ENCODE peak calls at places on chromosomes 7 and 10, in eight cellular contexts. C is RWPE1, F is foreskin keratinocyte, L is lower leg skin, Z is progenitor cell of endocrine pancreas, V is right lobe of liver, Y is OCI-LY7, I is Panc1. S is an unnamed sample.
A peak's percentile ranks its signal among the peaks of the same experiment; 100 is the strongest.

GRCh38 chr10:74750848-74751274 is 75.5 kb upstream of the KAT6B start:
- DNase-seq in C (no peak), F (no peak), L (peak; percentile 65), Z (no peak), V (no peak), Y (no peak), I (no peak), S (no peak)

GRCh38 chr7:12549106-12549505 is 21.4 kb upstream of the SCIN start:
- DNase-seq in C (no peak), F (no peak), L (no peak), Z (no peak), V (no peak), Y (no peak), I (no peak), S (no peak)

GRCh38 chr10:80518807-80519360 is 18.8 kb upstream of the SH2D4B start:
- DNase-seq in C (no peak), F (no peak), L (no peak), Z (no peak), V (peak; percentile 19), Y (no peak), I (no peak), S (no peak)

GRCh38 chr7:152330827-152331226 is 105.0 kb downstream of the KMT2C start:
- DNase-seq in C (no peak), F (peak; percentile 17), L (no peak), Z (no peak), V (no peak), Y (no peak), I (no peak), S (no peak)

GRCh38 chr10:17756557-17757208 is 4.7 kb downstream of the TMEM236 start:
- DNase-seq in C (peak; percentile 11), F (no peak), L (no peak), Z (no peak), V (no peak), Y (no peak), I (no peak), S (no peak)

GRCh38 chr10:75038335-75038734 is 73.1 kb upstream of the SAMD8 start:
- DNase-seq in C (no peak), F (no peak), L (peak; percentile 64), Z (no peak), V (no peak), Y (no peak), I (no peak), S (no peak)

GRCh38 chr7:155167706-155168365 is 97.7 kb downstream of the HTR5A start:
- DNase-seq in C (no peak), F (no peak), L (peak; percentile 72), Z (no peak), V (no peak), Y (no peak), I (no peak), S (no peak)

GRCh38 chr7:84055904-84056615 is 138.5 kb downstream of the SEMA3A start:
- DNase-seq in C (peak; percentile 66), F (peak; percentile 83), L (no peak), Z (no peak), V (no peak), Y (no peak), I (no peak), S (no peak)

GRCh38 chr7:156160811-156161210 is 348.5 kb upstream of the SHH start:
- DNase-seq in C (no peak), F (no peak), L (no peak), Z (no peak), V (no peak), Y (no peak), I (no peak), S (peak; percentile 14)

GRCh38 chr7:94043299-94043698 is 39.1 kb upstream of the BET1 start:
- DNase-seq in C (peak; percentile 60), F (peak; percentile 85), L (no peak), Z (no peak), V (no peak), Y (no peak), I (no peak), S (no peak)

GRCh38 chr7:82729172-82730030 is 285.8 kb upstream of the CACNA2D1 start:
- DNase-seq in C (peak; percentile 7), F (peak; percentile 29), L (no peak), Z (no peak), V (no peak), Y (peak; percentile 34), I (peak; percentile 33), S (peak; percentile 9)

GRCh38 chr7:135620980-135621850 is 41.1 kb upstream of the STMP1 start:
- DNase-seq in C (peak; percentile 45), F (peak; percentile 75), L (no peak), Z (no peak), V (no peak), Y (peak; percentile 65), I (peak; percentile 75), S (peak; percentile 16)

GRCh38 chr7:73443543-73444255 is 10.1 kb downstream of the FZD9 start:
- DNase-seq in C (no peak), F (no peak), L (peak; percentile 54), Z (no peak), V (no peak), Y (no peak), I (no peak), S (no peak)

GRCh38 chr7:99141756-99142726 is 1.9 kb downstream of the SMURF1 start:
- DNase-seq in C (peak; percentile 79), F (peak; percentile 70), L (peak; percentile 92), Z (no peak), V (peak; percentile 60), Y (peak; percentile 42), I (no peak), S (peak; percentile 26)

GRCh38 chr10:11231285-11231684 is 213.6 kb downstream of the CELF2 start:
- DNase-seq in C (no peak), F (no peak), L (no peak), Z (no peak), V (no peak), Y (no peak), I (no peak), S (no peak)

GRCh38 chr10:23413629-23414089 is 25.2 kb upstream of the OTUD1 start:
- DNase-seq in C (no peak), F (no peak), L (no peak), Z (no peak), V (no peak), Y (peak; percentile 25), I (no peak), S (no peak)

GRCh38 chr7:129454249-129454551 is 20.0 kb downstream of the STRIP2 start:
- DNase-seq in C (peak; percentile 57), F (peak; percentile 95), L (no peak), Z (no peak), V (no peak), Y (no peak), I (no peak), S (no peak)

GRCh38 chr7:34739651-34740300 is 81.8 kb downstream of the NPSR1 start:
- DNase-seq in C (no peak), F (no peak), L (no peak), Z (no peak), V (no peak), Y (no peak), I (no peak), S (no peak)

GRCh38 chr10:56844939-56845529 is 484.0 kb upstream of the ZWINT start:
- DNase-seq in C (no peak), F (no peak), L (no peak), Z (no peak), V (no peak), Y (no peak), I (no peak), S (no peak)

GRCh38 chr7:110413038-110413437 is 677.9 kb upstream of the LRRN3 start:
- DNase-seq in C (no peak), F (no peak), L (no peak), Z (no peak), V (no peak), Y (no peak), I (no peak), S (no peak)

GRCh38 chr10:119783665-119784027 is 57.8 kb downstream of the INPP5F start:
- DNase-seq in C (no peak), F (no peak), L (no peak), Z (no peak), V (no peak), Y (peak; percentile 20), I (no peak), S (no peak)

GRCh38 chr7:28312973-28313372 is 99.3 kb upstream of the CREB5 start:
- DNase-seq in C (no peak), F (no peak), L (no peak), Z (no peak), V (no peak), Y (no peak), I (no peak), S (no peak)

GRCh38 chr7:28311670-28312069 is 100.6 kb upstream of the CREB5 start:
- DNase-seq in C (no peak), F (no peak), L (no peak), Z (no peak), V (peak; percentile 30), Y (no peak), I (no peak), S (no peak)

GRCh38 chr7:28309684-28310083 is 102.6 kb upstream of the CREB5 start:
- DNase-seq in C (no peak), F (no peak), L (no peak), Z (no peak), V (no peak), Y (no peak), I (no peak), S (no peak)

GRCh38 chr7:28315565-28316420 is 96.5 kb upstream of the CREB5 start:
- DNase-seq in C (peak; percentile 29), F (peak; percentile 49), L (peak; percentile 87), Z (no peak), V (no peak), Y (no peak), I (no peak), S (no peak)

GRCh38 chr7:28310449-28310848 is 101.9 kb upstream of the CREB5 start:
- DNase-seq in C (no peak), F (no peak), L (no peak), Z (no peak), V (no peak), Y (no peak), I (no peak), S (no peak)
- TF ChIP-seq CTCF in C (no peak), F (no peak), L (no peak), Z (no peak), V (no peak), Y (no peak), I (no peak), S (no peak)

GRCh38 chr10:87861566-87861952 is 1.8 kb downstream of the KLLN start:
- DNase-seq in C (peak; percentile 70), F (peak; percentile 71), L (peak; percentile 95), Z (peak; percentile 23), V (peak; percentile 92), Y (peak; percentile 82), I (no peak), S (no peak)
- TF ChIP-seq CTCF in C (peak; percentile 24), F (peak; percentile 48), L (no peak), Z (no peak), V (peak; percentile 27), Y (no peak), I (peak; percentile 12), S (no peak)

DNA sequence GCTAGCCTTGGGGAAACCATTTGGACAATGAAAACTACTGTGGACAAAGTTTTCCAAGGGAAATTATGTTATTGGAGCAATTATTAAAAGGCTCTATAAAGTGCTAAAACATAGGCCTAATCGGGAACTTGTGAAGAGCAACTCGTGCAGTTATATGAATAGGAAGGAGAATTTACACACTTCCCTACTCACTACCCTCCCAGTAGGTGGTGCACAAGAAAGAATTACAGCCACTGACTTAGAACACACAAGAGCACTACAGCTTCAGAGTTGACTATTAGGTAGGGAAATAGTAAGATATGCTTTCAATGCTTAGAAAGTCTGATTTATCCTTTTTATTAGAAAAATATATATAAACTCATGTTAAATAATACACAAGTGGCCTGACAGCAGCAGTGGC is 47.2 kb downstream of the GSAP start:
- DNase-seq in C (no peak), F (no peak), L (no peak), Z (no peak), V (no peak), Y (no peak), I (no peak), S (no peak)
- TF ChIP-seq CTCF in C (no peak), F (peak; percentile 54), L (no peak), Z (no peak), V (peak; percentile 41), Y (peak; percentile 28), I (peak; percentile 29), S (no peak)

GRCh38 chr7:128270799-128271411 is 29.8 kb downstream of the LEP start:
- DNase-seq in C (no peak), F (no peak), L (peak; percentile 80), Z (no peak), V (no peak), Y (no peak), I (no peak), S (no peak)
- TF ChIP-seq CTCF in C (no peak), F (no peak), L (no peak), Z (no peak), V (peak; percentile 11), Y (no peak), I (no peak), S (no peak)

S was measured in neural crest cell.